ENCODE peak calls at places on chromosomes 3 and 15, in ten cellular contexts. J, L, T, S, M, Y, Q, U, C and X are unnamed samples.

GRCh38 chr3:194098036-194098871 is 37.7 kb upstream of the HES1 start:
- DNase-seq in C (no peak), J (no peak), Y (no peak), L (no peak), T (no peak), Q (no peak), M (no peak), S (peak; percentile 21), U (no peak), X (no peak)

GRCh38 chr15:40115670-40116093 is 7.0 kb upstream of the BMF start:
- DNase-seq in U (peak; percentile 75), M (no peak), L (no peak), C (peak; percentile 85), T (peak; percentile 57), S (peak; percentile 58), Y (peak; percentile 91), Q (peak; percentile 71), J (no peak), X (peak; percentile 63)

GRCh38 chr15:55279746-55280351 is 9.8 kb downstream of the RAB27A start:
- DNase-seq in U (no peak), Y (no peak), Q (no peak), L (peak; percentile 65), J (no peak), T (peak; percentile 82), M (peak; percentile 95), S (no peak), C (peak; percentile 78), X (no peak)

GRCh38 chr15:63362196-63362595 is 19.4 kb downstream of the CA12 start:
- DNase-seq in U (peak; percentile 83), T (no peak), M (peak; percentile 57), S (peak; percentile 91), L (no peak), J (no peak), Y (no peak), C (no peak), Q (peak; percentile 79), X (no peak)

GRCh38 chr15:76310470-76311070 is 699 bp downstream of the ETFA start:
- DNase-seq in L (no peak), M (peak; percentile 19), S (peak; percentile 29), Y (no peak), T (no peak), J (no peak), U (no peak), C (no peak), Q (no peak), X (no peak)

GRCh38 chr3:118803096-118803476 is 231.6 kb downstream of the IGSF11 start:
- DNase-seq in T (no peak), S (no peak), Y (no peak), J (no peak), M (no peak), C (no peak), Q (no peak), L (no peak), U (no peak), X (no peak)

GRCh38 chr15:63227689-63228088 is 38.3 kb downstream of the RAB8B start:
- DNase-seq in S (no peak), U (no peak), C (no peak), Q (no peak), T (no peak), L (no peak), J (no peak), Y (no peak), M (no peak), X (no peak)

GRCh38 chr3:38157117-38157516 is 8.2 kb upstream of the OXSR1 start:
- DNase-seq in Q (no peak), U (no peak), C (no peak), Y (no peak), T (no peak), M (no peak), L (no peak), J (no peak), S (no peak), X (no peak)

GRCh38 chr3:52446631-52447511 is 2.0 kb upstream of the SEMA3G start:
- DNase-seq in U (peak; percentile 81), M (peak; percentile 29), T (peak; percentile 79), Q (peak; percentile 70), L (peak; percentile 67), C (peak; percentile 36), J (peak; percentile 81), S (peak; percentile 43), Y (peak; percentile 87), X (peak; percentile 93)

GRCh38 chr15:100111103-100112060 is 230.4 kb downstream of the ADAMTS17 start:
- DNase-seq in T (no peak), Y (peak; percentile 73), U (peak; percentile 86), J (peak; percentile 80), Q (peak; percentile 28), S (peak; percentile 34), M (peak; percentile 91), C (no peak), L (peak; percentile 77), X (no peak)

GRCh38 chr15:69762373-69763148 is 309.9 kb downstream of the RPLP1 start:
- DNase-seq in S (peak; percentile 9), T (no peak), Q (no peak), M (no peak), L (peak; percentile 26), C (no peak), Y (no peak), U (no peak), J (no peak), X (peak; percentile 86)

GRCh38 chr3:15629860-15630597 is 28.5 kb downstream of the BTD start:
- DNase-seq in C (peak; percentile 56), U (no peak), S (peak; percentile 57), J (peak; percentile 85), Y (no peak), T (peak; percentile 75), L (peak; percentile 70), Q (peak; percentile 63), M (peak; percentile 77), X (peak; percentile 72)

GRCh38 chr3:15631426-15632211 is 30.1 kb downstream of the BTD start:
- DNase-seq in M (no peak), C (no peak), S (no peak), U (no peak), T (no peak), L (no peak), J (no peak), Q (no peak), Y (no peak), X (no peak)

GRCh38 chr3:15632212-15632580 is 30.7 kb downstream of the BTD start:
- DNase-seq in C (no peak), J (no peak), U (no peak), T (no peak), M (no peak), Y (no peak), Q (no peak), S (no peak), L (no peak), X (no peak)

GRCh38 chr3:15628967-15629366 is 27.4 kb downstream of the BTD start:
- DNase-seq in J (no peak), C (no peak), Y (no peak), U (no peak), T (no peak), M (no peak), L (no peak), S (no peak), Q (no peak), X (no peak)

GRCh38 chr3:15630646-15631350 is 29.3 kb downstream of the BTD start:
- DNase-seq in M (peak; percentile 84), Y (no peak), L (no peak), J (no peak), U (no peak), Q (no peak), C (no peak), S (peak; percentile 26), T (no peak), X (no peak)
- H3K4me3 ChIP-seq in M (peak overlapping the region; percentile 40), Y (peak overlapping the region; percentile 28), L (peak overlapping the region; percentile 29), J (peak overlapping the region; percentile 20), U (peak overlapping the region; percentile 36), Q (peak overlapping the region; percentile 12), C (peak overlapping the region; percentile 33), S (no peak overlapping the region), T (peak overlapping the region; percentile 7), X (no peak overlapping the region)

DNA sequence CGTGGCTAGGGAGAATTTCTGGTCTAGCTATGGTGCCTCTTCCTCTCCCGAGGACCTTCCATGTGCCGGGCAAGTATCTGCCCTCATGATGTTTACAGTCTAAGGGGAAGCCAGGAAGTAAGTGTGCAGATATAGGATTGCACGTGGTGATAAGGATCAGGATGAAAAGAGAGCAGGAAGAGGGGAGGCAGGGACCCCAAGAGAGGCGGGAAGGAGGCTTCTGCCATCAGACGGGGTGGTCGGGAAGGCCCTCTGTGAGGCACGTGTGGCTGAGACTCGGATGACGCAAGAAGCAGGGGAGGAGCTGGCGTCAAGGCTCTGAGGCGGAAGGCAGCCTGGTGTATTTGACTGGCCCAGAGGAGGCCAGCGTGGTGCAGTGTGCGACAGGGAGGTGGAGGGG is 747 bp upstream of the IQSEC1 start:
- DNase-seq in T (no peak), C (no peak), L (no peak), Q (no peak), S (no peak), M (no peak), J (no peak), U (peak; percentile 62), Y (no peak), X (peak; percentile 69)
- H3K27me3 ChIP-seq in T (peaks cover 17% of the 10 kb centered on the region), C (no peaks in the 10 kb centered on the region), L (peaks cover 26% of the 10 kb centered on the region), Q (no peaks in the 10 kb centered on the region), S (peaks cover 13% of the 10 kb centered on the region), M (peaks cover 22% of the 10 kb centered on the region), J (peaks cover 42% of the 10 kb centered on the region), U (no peaks in the 10 kb centered on the region), Y (peaks cover 12% of the 10 kb centered on the region), X (peaks cover 2% of the 10 kb centered on the region)

DNA sequence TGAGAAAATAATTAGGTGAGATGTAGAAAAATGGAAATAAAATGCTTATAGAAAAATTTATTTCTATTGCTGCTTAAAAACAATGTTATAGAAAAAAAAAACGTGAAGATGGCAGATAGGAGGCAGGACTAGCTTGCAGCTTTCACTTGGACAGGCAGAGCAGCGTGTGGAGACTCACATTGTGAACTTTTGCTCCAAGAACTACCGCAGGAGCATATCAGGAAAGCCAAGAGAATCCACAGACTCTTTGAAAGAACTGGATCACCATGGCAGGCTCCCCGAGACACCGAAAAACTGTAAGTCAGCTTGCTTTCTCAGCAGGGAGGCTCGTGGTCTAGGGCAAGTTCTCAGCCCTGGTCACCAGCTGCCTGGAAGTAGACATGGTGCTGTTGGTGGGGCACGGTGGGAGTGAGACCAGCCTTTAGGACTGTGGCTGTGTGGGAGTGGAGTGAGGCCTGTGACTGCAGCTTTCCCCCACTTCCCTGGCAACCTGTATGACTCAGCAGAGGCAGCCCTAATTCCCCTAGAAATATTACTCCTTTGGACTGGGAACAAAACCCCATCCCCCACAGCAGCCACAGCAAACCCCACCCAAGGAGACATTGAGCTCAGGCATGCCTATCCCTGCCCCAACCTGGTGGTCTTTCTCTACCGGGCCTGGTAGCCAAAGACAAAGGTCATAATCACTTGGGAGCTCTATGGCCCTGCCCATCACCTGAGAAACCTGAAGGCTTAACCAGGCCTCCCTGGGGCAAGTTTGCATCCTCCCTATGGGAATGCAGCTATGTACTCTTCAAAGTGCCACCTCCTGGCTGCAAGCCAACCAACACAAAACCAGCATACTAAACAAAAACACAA is 22.8 kb downstream of the STRIT1 start:
- DNase-seq in M (peak; percentile 26), Q (no peak), Y (no peak), J (no peak), C (no peak), T (no peak), S (no peak), U (peak; percentile 28), L (no peak), X (no peak)
- H3K4me3 ChIP-seq in M (no peak overlapping the region), Q (no peak overlapping the region), Y (no peak overlapping the region), J (no peak overlapping the region), C (no peak overlapping the region), T (no peak overlapping the region), S (no peak overlapping the region), U (no peak overlapping the region), L (no peak overlapping the region), X (no peak overlapping the region)

DNA sequence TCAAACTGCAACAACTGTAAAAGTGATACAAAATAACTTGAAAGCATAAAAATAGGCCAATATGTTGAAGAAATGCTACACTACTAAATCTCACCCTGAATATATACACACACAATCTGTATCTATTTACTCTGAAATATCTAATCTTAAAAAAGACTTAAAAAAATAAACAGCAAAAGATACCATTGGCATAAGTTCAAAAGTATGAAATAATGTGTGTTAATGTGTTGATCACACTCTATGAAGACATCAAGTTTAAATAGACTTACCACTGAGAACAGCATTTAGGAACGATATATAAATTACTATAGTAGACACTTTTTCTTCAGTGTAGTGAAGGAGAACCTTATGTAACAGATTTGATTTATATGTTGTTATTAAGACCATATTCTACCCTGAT is 14.1 kb upstream of the SATB1 start:
- DNase-seq in J (no peak), C (no peak), T (no peak), Q (no peak), U (no peak), S (no peak), L (no peak), Y (no peak), M (no peak), X (no peak)
- H3K27me3 ChIP-seq in J (no peaks in the 10 kb centered on the region), C (peaks cover 5% of the 10 kb centered on the region), T (no peaks in the 10 kb centered on the region), Q (no peaks in the 10 kb centered on the region), U (no peaks in the 10 kb centered on the region), S (no peaks in the 10 kb centered on the region), L (peaks cover 45% of the 10 kb centered on the region), Y (no peaks in the 10 kb centered on the region), M (peaks cover 6% of the 10 kb centered on the region), X (peaks cover 46% of the 10 kb centered on the region)